ENCODE peak calls at places on chromosomes 3 and 15, in ten cellular contexts. X is IMR-90, G is PC-3, E is kidney, F is GM23248, U is fibroblast of lung, M is endodermal cell, K is psoas muscle, S is endothelial cell of umbilical vein, P is A549. Q is an unnamed sample.
A peak's percentile ranks its signal among the peaks of the same experiment; 100 is the strongest.

GRCh38 chr3:105867690-105868449 is 942 bp downstream of the CBLB start:
- DNase-seq in X (no peak), G (peak; percentile 21), E (no peak), F (peak; percentile 32), U (peak; percentile 39), M (no peak), K (no peak), S (peak; percentile 59), P (no peak), Q (no peak)

GRCh38 chr3:182182531-182182968 is 470.8 kb downstream of the SOX2 start:
- DNase-seq in X (no peak), G (peak; percentile 71), E (no peak), F (no peak), U (no peak), M (no peak), K (no peak), S (no peak), P (no peak), Q (no peak)

GRCh38 chr15:55279746-55280351 is 9.8 kb downstream of the RAB27A start:
- DNase-seq in X (peak; percentile 95), G (peak; percentile 74), E (no peak), F (peak; percentile 96), U (peak; percentile 87), M (no peak), K (no peak), S (peak; percentile 84), P (peak; percentile 66), Q (no peak)

GRCh38 chr3:79326642-79327041 is 441.2 kb downstream of the ROBO1 start:
- DNase-seq in X (peak; percentile 46), G (no peak), E (no peak), F (peak; percentile 46), U (peak; percentile 58), M (no peak), K (no peak), S (no peak), P (no peak), Q (no peak)

GRCh38 chr3:155308831-155309230 is 15.3 kb upstream of the STRIT1 start:
- DNase-seq in X (peak; percentile 68), G (peak; percentile 31), E (no peak), F (peak; percentile 46), U (peak; percentile 31), M (no peak), K (no peak), S (no peak), P (no peak), Q (no peak)

GRCh38 chr3:149376728-149377407 is 581 bp downstream of the TM4SF1 start:
- DNase-seq in X (peak; percentile 59), G (peak; percentile 50), E (no peak), F (peak; percentile 29), U (peak; percentile 76), M (no peak), K (no peak), S (peak; percentile 78), P (no peak), Q (no peak)

GRCh38 chr15:39358441-39359041 is 222.3 kb upstream of the THBS1 start:
- DNase-seq in X (peak; percentile 84), G (peak; percentile 75), E (no peak), F (peak; percentile 69), U (peak; percentile 61), M (no peak), K (no peak), S (peak; percentile 97), P (no peak), Q (no peak)

GRCh38 chr15:40292246-40292645 is 9.4 kb upstream of the ANKRD63 start:
- DNase-seq in X (no peak), G (no peak), E (no peak), F (no peak), U (no peak), M (no peak), K (peak; percentile 46), S (no peak), P (no peak), Q (no peak)

GRCh38 chr15:34359416-34359815 is 7.6 kb downstream of the LPCAT4 start:
- DNase-seq in X (no peak), G (peak; percentile 68), E (no peak), F (peak; percentile 27), U (no peak), M (no peak), K (no peak), S (no peak), P (no peak), Q (no peak)

GRCh38 chr3:198112031-198112430 is 152.0 kb downstream of the LMLN start:
- DNase-seq in X (no peak), G (no peak), E (no peak), F (no peak), U (no peak), M (no peak), K (no peak), S (no peak), P (no peak), Q (no peak)

GRCh38 chr3:198108756-198109155 is 148.7 kb downstream of the LMLN start:
- DNase-seq in X (no peak), G (no peak), E (no peak), F (no peak), U (no peak), M (no peak), K (no peak), S (no peak), P (no peak), Q (no peak)

GRCh38 chr3:198109883-198110282 is 149.9 kb downstream of the LMLN start:
- DNase-seq in X (no peak), G (no peak), E (no peak), F (no peak), U (no peak), M (no peak), K (no peak), S (no peak), P (no peak), Q (no peak)

GRCh38 chr3:198107840-198108734 is 148.1 kb downstream of the LMLN start:
- DNase-seq in X (peak; percentile 11), G (peak; percentile 32), E (no peak), F (no peak), U (peak; percentile 6), M (no peak), K (no peak), S (no peak), P (no peak), Q (no peak)

DNA sequence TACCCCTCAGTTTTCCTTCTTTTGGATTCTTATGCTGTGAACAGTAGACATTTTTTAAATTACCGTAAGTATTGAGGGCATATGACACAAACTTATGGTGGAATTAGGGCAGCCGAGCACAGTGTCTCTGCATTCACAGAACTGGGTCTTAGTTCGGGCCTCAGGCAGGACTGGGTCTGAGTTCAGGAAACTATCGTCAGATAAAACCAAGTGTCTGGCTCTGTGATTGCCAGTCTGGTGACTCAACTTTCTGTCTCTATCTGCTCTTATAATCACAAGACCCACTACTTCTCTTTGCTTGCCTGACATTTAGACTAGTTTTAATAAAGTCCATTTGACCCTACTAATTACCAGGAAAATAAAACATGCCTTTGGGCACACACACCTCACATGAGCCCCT is 146.2 kb downstream of the LMLN start:
- DNase-seq in X (no peak), G (no peak), E (no peak), F (no peak), U (no peak), M (no peak), K (no peak), S (no peak), P (no peak), Q (no peak)
- H3K9me3 ChIP-seq in X (no peaks in the 10 kb centered on the region), G (no peaks in the 10 kb centered on the region), E (no peaks in the 10 kb centered on the region), F (no peaks in the 10 kb centered on the region), U (no peaks in the 10 kb centered on the region), M (peaks cover 30% of the 10 kb centered on the region), K (no peaks in the 10 kb centered on the region), S (no peaks in the 10 kb centered on the region), P (no peaks in the 10 kb centered on the region), Q (no peaks in the 10 kb centered on the region)

GRCh38 chr3:66035763-66036477 is 2.8 kb downstream of the MAGI1 start:
- DNase-seq in X (no peak), G (no peak), E (no peak), F (peak; percentile 30), U (no peak), M (peak; percentile 76), K (no peak), S (no peak), P (no peak), Q (peak; percentile 59)
- H3K4me3 ChIP-seq in X (no peak overlapping the region), G (peak overlapping the region; percentile 84), E (peak overlapping the region; percentile 82), F (peak overlapping the region; percentile 99), U (peak overlapping the region; percentile 94), M (peak overlapping the region; percentile 94), K (peak overlapping the region; percentile 75), S (no peak overlapping the region), P (no peak overlapping the region), Q (peak overlapping the region; percentile 70)

GRCh38 chr15:89163271-89164055 is 57.9 kb downstream of the RLBP1 start:
- DNase-seq in X (no peak), G (no peak), E (no peak), F (no peak), U (no peak), M (no peak), K (no peak), S (no peak), P (no peak), Q (no peak)

GRCh38 chr15:89165677-89166076 is 55.7 kb downstream of the RLBP1 start:
- DNase-seq in X (peak; percentile 29), G (no peak), E (no peak), F (no peak), U (no peak), M (no peak), K (no peak), S (peak; percentile 48), P (no peak), Q (no peak)

GRCh38 chr15:89171136-89172072 is 50.0 kb downstream of the RLBP1 start:
- DNase-seq in X (peak; percentile 36), G (peak; percentile 77), E (no peak), F (peak; percentile 58), U (peak; percentile 63), M (peak; percentile 94), K (no peak), S (peak; percentile 65), P (peak; percentile 74), Q (peak; percentile 79)

GRCh38 chr15:89164712-89165211 is 56.6 kb downstream of the RLBP1 start:
- DNase-seq in X (peak; percentile 43), G (no peak), E (no peak), F (no peak), U (peak; percentile 52), M (no peak), K (no peak), S (no peak), P (no peak), Q (no peak)

GRCh38 chr15:89167267-89168176 is 53.9 kb downstream of the RLBP1 start:
- DNase-seq in X (peak; percentile 65), G (peak; percentile 93), E (no peak), F (peak; percentile 83), U (peak; percentile 32), M (peak; percentile 53), K (peak; percentile 71), S (peak; percentile 92), P (peak; percentile 44), Q (no peak)
- H3K4me1 ChIP-seq in X (peaks cover 18% of the 10 kb centered on the region), G (peaks cover 41% of the 10 kb centered on the region), E (peaks cover 29% of the 10 kb centered on the region), F (peaks cover 26% of the 10 kb centered on the region), U (peaks cover 5% of the 10 kb centered on the region), M (peaks cover 19% of the 10 kb centered on the region), K (peaks cover 58% of the 10 kb centered on the region), S (peaks cover 35% of the 10 kb centered on the region), P (peaks cover 36% of the 10 kb centered on the region), Q (peaks cover 32% of the 10 kb centered on the region)

GRCh38 chr3:118846176-118846575 is 188.5 kb downstream of the IGSF11 start:
- DNase-seq in X (no peak), G (no peak), E (no peak), F (no peak), U (no peak), M (no peak), K (no peak), S (no peak), P (no peak), Q (no peak)

GRCh38 chr3:118838871-118839270 is 195.8 kb downstream of the IGSF11 start:
- DNase-seq in X (no peak), G (no peak), E (no peak), F (no peak), U (no peak), M (no peak), K (no peak), S (no peak), P (no peak), Q (no peak)

GRCh38 chr3:118842147-118842863 is 192.3 kb downstream of the IGSF11 start:
- DNase-seq in X (no peak), G (peak; percentile 55), E (no peak), F (peak; percentile 4), U (peak; percentile 9), M (no peak), K (no peak), S (no peak), P (peak; percentile 22), Q (no peak)
- H3K9me3 ChIP-seq in X (peaks cover 8% of the 10 kb centered on the region), G (no peaks in the 10 kb centered on the region), E (peaks cover 7% of the 10 kb centered on the region), F (no peaks in the 10 kb centered on the region), U (no peaks in the 10 kb centered on the region), M (peaks cover 55% of the 10 kb centered on the region), K (peaks cover 8% of the 10 kb centered on the region), S (no peaks in the 10 kb centered on the region), P (peaks cover 7% of the 10 kb centered on the region), Q (peaks cover 5% of the 10 kb centered on the region)